ENCODE peak calls at places on chromosomes 6 and 20, in nine cellular contexts. H is choroid plexus epithelial cell, N is heart right ventricle, Y is fibroblast of mammary gland, Z is cardiac fibroblast, A is astrocyte of the spinal cord, X is brain microvascular endothelial cell, F is AG10803, B is fibroblast of pulmonary artery. C is an unnamed sample.

GRCh38 chr6:81515562-81516453 is 236.7 kb downstream of the TENT5A start:
- DNase-seq in A (no peak), X (no peak), B (peak), N (no peak), F (peak), H (peak), Z (peak), Y (peak), C (peak)

GRCh38 chr6:143176090-143177021 is 115.7 kb downstream of the AIG1 start:
- DNase-seq in Y (peak), Z (peak), X (peak), A (peak), N (no peak), H (peak), B (peak), F (peak), C (peak)

GRCh38 chr6:55016261-55016660 is 158.1 kb upstream of the HCRTR2 start:
- DNase-seq in B (no peak), Y (no peak), Z (no peak), X (no peak), H (no peak), A (no peak), N (no peak), F (no peak), C (no peak)

GRCh38 chr20:57514273-57514751 is 10.6 kb downstream of the CTCFL start:
- DNase-seq in N (peak), B (peak), A (peak), X (peak), F (peak), Y (peak), H (peak), Z (peak), C (peak)

GRCh38 chr6:33276864-33277662 is at the start of gene B3GALT4:
- DNase-seq in Y (peak), H (peak), N (peak), F (peak), Z (peak), B (peak), X (peak), A (peak), C (peak)

GRCh38 chr6:1736346-1737105 is 126.8 kb downstream of the FOXC1 start:
- DNase-seq in H (no peak), Z (no peak), X (no peak), A (no peak), Y (no peak), F (no peak), B (no peak), N (no peak), C (no peak)

GRCh38 chr20:18188446-18188845 is 50.8 kb downstream of the KAT14 start:
- DNase-seq in Y (peak), A (no peak), X (no peak), Z (peak), F (peak), B (no peak), H (peak), N (peak), C (peak)

GRCh38 chr6:33880104-33880678 is 76.4 kb upstream of the MLN start:
- DNase-seq in H (no peak), A (no peak), Y (no peak), F (no peak), B (no peak), X (no peak), Z (no peak), N (no peak), C (no peak)

GRCh38 chr6:24777227-24777626 is 2.5 kb downstream of the GMNN start:
- DNase-seq in A (no peak), B (no peak), H (no peak), Y (peak), F (no peak), Z (no peak), N (no peak), X (no peak), C (peak)

GRCh38 chr6:65819152-65819551 is 112.1 kb upstream of the EYS start:
- DNase-seq in H (no peak), B (no peak), Y (no peak), X (no peak), Z (no peak), A (no peak), F (no peak), N (no peak), C (no peak)

GRCh38 chr20:58710481-58711265 is 18.1 kb downstream of the NPEPL1 start:
- DNase-seq in B (no peak), Z (no peak), H (no peak), A (no peak), X (no peak), F (no peak), N (no peak), Y (no peak), C (no peak)

GRCh38 chr6:144248470-144249301 is 36.4 kb upstream of the UTRN start:
- DNase-seq in A (peak), X (peak), F (peak), B (peak), N (no peak), Y (peak), Z (peak), H (peak), C (peak)

GRCh38 chr20:25325073-25325472 is 65.6 kb downstream of the ABHD12 start:
- DNase-seq in F (no peak), A (no peak), N (no peak), B (no peak), H (no peak), Z (no peak), Y (no peak), X (no peak), C (no peak)

GRCh38 chr6:166736606-166737005 is 109.6 kb upstream of the RPS6KA2 start:
- DNase-seq in Y (peak), X (peak), Z (peak), A (peak), H (peak), F (no peak), B (peak), N (no peak), C (peak)

GRCh38 chr6:26743941-26744699 is 84.6 kb upstream of the ZNF322 start:
- DNase-seq in B (no peak), N (no peak), Z (no peak), A (no peak), F (no peak), X (peak), Y (no peak), H (no peak), C (peak)

GRCh38 chr6:148750826-148751225 is 4.0 kb downstream of the UST start:
- DNase-seq in F (peak), H (peak), Z (peak), B (peak), A (peak), Y (peak), N (no peak), X (no peak), C (no peak)

GRCh38 chr20:37305079-37305478 is 15.6 kb downstream of the MANBAL start:
- DNase-seq in Y (no peak), Z (no peak), F (no peak), N (no peak), A (no peak), B (no peak), H (no peak), X (no peak), C (no peak)
- TF ChIP-seq CTCF in Y (no peak), Z (no peak), F (no peak), N (no peak), A (no peak), B (no peak), H (no peak), X (no peak), C (no peak)

GRCh38 chr6:31658158-31658688 is 2.4 kb downstream of the C6orf47 start:
- DNase-seq in X (no peak), N (no peak), H (no peak), Y (no peak), B (no peak), F (no peak), Z (no peak), A (no peak), C (no peak)
- H3K4me3 ChIP-seq in X (no peak), N (no peak), H (no peak), Y (no peak), B (no peak), F (no peak), Z (no peak), A (no peak), C (no peak)

DNA sequence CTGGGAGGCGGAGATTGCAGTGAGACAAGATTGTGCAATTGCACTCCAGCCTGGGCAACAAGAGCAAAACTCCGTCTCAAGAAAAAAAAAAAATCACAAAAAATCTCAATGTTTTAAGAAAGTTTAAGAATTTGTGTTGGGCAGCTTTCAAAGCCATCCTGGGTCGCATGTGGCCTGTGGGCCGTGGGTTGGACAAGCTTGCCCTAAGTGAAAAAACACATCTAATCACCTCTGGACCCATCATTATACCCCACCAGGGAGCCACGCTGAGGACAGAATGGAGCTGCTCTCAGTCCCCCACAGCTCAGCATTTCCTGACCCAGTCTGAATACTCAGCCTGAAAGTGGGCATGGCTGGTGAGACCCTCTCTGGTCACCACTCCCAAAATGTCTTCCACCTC is 129.3 kb downstream of the PRND start:
- DNase-seq in F (no peak), H (no peak), N (no peak), Y (no peak), X (no peak), B (no peak), Z (no peak), A (no peak), C (no peak)
- TF ChIP-seq CTCF in F (no peak), H (no peak), N (no peak), Y (no peak), X (no peak), B (no peak), Z (no peak), A (no peak), C (no peak)

GRCh38 chr6:53803081-53803860 is 8.5 kb downstream of the LRRC1 start:
- DNase-seq in N (no peak), A (peak), Z (no peak), F (peak), X (peak), B (no peak), Y (no peak), H (peak), C (peak)
- H3K4me3 ChIP-seq in N (no peak), A (no peak), Z (no peak), F (no peak), X (no peak), B (no peak), Y (no peak), H (no peak), C (no peak)

GRCh38 chr6:20400476-20401402 is 940 bp upstream of the E2F3 start:
- DNase-seq in Z (peak), X (peak), A (peak), F (peak), B (peak), N (peak), Y (peak), H (peak), C (peak)
- TF ChIP-seq CTCF in Z (peak), X (peak), A (peak), F (peak), B (peak), N (peak), Y (peak), H (peak), C (peak)

GRCh38 chr6:130411481-130411880 is 45.7 kb downstream of the TMEM200A start:
- DNase-seq in Y (no peak), F (no peak), X (no peak), H (no peak), B (no peak), N (no peak), A (no peak), Z (no peak), C (no peak)

GRCh38 chr6:130405549-130405948 is 39.7 kb downstream of the TMEM200A start:
- DNase-seq in N (no peak), B (no peak), Y (no peak), H (no peak), X (no peak), A (no peak), Z (no peak), F (no peak), C (no peak)

GRCh38 chr6:130412556-130413290 is 46.9 kb downstream of the TMEM200A start:
- DNase-seq in Z (peak), F (peak), Y (peak), N (no peak), H (peak), B (peak), X (no peak), A (no peak), C (peak)

GRCh38 chr6:130406935-130407532 is 41.2 kb downstream of the TMEM200A start:
- DNase-seq in B (no peak), X (no peak), Z (no peak), A (no peak), N (no peak), F (peak), Y (peak), H (no peak), C (peak)

DNA sequence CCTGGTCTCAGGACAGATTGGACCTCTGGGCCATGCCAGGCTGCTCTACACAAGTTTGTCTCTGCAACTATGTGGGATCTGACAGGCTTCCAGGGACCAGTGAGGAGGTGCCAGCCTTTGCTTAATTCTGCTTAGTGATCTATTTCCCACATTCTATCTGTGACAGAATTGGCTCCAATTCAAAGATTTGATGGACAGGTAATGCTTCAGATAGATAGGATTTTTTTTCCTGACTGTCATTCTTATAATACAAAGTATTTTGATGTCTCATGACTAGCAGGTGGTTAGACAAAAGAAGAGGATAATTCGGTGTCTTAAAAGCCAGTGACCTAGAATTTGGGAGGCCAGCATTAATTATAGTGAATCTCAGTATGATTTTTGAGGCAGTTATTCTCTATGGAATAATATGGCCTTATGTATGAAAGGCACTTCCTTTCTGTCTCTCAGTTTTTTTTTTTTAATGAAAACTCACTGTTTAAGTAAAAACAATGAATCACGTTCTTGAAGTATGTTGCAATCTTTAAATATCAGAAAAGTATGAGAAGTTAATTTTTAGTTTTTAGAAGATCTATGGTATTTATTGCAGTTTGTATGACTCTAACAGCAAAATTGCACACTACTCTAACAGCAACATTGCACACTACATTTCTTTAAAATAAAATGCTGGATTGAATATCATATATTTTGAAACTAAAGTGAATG is 43.7 kb downstream of the TMEM200A start:
- DNase-seq in F (peak), H (peak), A (no peak), B (peak), Z (peak), Y (peak), N (no peak), X (no peak), C (no peak)
- H3K4me3 ChIP-seq in F (no peak), H (no peak), A (no peak), B (no peak), Z (no peak), Y (no peak), N (no peak), X (no peak), C (no peak)

GRCh38 chr6:97059473-97059872 is 134.9 kb downstream of the KLHL32 start:
- DNase-seq in Z (peak), A (peak), F (peak), H (peak), Y (peak), X (peak), B (peak), N (no peak), C (peak)
- TF ChIP-seq CTCF in Z (peak), A (peak), F (peak), H (peak), Y (peak), X (peak), B (peak), N (peak), C (peak)

GRCh38 chr6:56542367-56543331 is 100.0 kb downstream of the DST start:
- DNase-seq in X (peak), N (peak), F (peak), Z (peak), Y (peak), H (peak), A (peak), B (peak), C (peak)
- H3K4me3 ChIP-seq in X (peak), N (peak), F (peak), Z (peak), Y (peak), H (peak), A (peak), B (peak), C (peak)

GRCh38 chr6:35498407-35499045 is 1.6 kb upstream of the TEAD3 start:
- DNase-seq in Z (no peak), A (no peak), F (no peak), Y (no peak), X (no peak), H (no peak), B (no peak), N (no peak), C (no peak)

GRCh38 chr6:35495258-35496035 is 1.4 kb downstream of the TEAD3 start:
- DNase-seq in N (no peak), A (no peak), Y (no peak), Z (no peak), B (no peak), H (no peak), X (no peak), F (peak), C (peak)

GRCh38 chr6:35496036-35496850 is 636 bp downstream of the TEAD3 start:
- DNase-seq in X (no peak), Z (no peak), B (no peak), Y (no peak), H (no peak), N (peak), F (peak), A (peak), C (peak)

GRCh38 chr6:35497571-35498406 is 910 bp upstream of the TEAD3 start:
- DNase-seq in N (peak), Y (peak), X (peak), B (peak), A (peak), F (peak), H (peak), Z (peak), C (peak)

GRCh38 chr6:35496851-35497570 is at the start of gene TEAD3:
- DNase-seq in F (peak), Y (peak), H (peak), N (peak), Z (peak), X (peak), A (peak), B (peak), C (peak)
- TF ChIP-seq CTCF in F (no peak), Y (no peak), H (peak), N (peak), Z (no peak), X (no peak), A (peak), B (no peak), C (no peak)

GRCh38 chr6:36442671-36443497 is at the start of the genes KCTD20 and PXT1:
- DNase-seq in N (peak), H (peak), A (peak), X (peak), Z (peak), B (peak), F (peak), Y (peak), C (peak)

GRCh38 chr6:36443951-36444428 is 1.2 kb downstream of the KCTD20 start:
- DNase-seq in F (no peak), X (no peak), Z (peak), H (peak), A (peak), B (peak), Y (no peak), N (no peak), C (peak)

GRCh38 chr6:36442083-36442670 is 477 bp downstream of the PXT1 start:
- DNase-seq in A (no peak), H (no peak), F (no peak), Z (no peak), B (no peak), N (no peak), X (no peak), Y (no peak), C (no peak)

GRCh38 chr6:36444470-36444869 is 1.7 kb downstream of the KCTD20 start:
- DNase-seq in Y (peak), F (peak), N (no peak), Z (peak), X (peak), H (peak), A (peak), B (peak), C (no peak)

DNA sequence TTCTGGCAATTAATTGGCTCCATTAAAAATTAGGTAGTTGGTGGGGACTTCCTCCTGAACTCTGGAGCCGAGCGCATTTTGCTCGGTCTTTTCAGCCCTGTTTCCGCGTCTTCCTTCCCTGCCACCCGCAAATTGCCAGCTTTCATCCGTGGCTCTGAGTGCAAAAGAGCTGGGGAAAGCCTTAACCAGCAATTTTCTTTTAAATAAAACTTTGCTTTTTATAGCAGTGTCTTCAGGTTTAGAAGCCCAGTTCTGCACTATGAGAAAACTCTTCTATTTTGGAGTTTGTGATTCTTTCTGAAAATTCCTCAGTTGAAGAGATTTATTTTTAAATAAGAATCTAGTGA is 671 bp downstream of the KCTD20 start:
- DNase-seq in Y (no peak), A (peak), Z (no peak), B (no peak), F (no peak), H (peak), N (no peak), X (no peak), C (no peak)
- H3K4me3 ChIP-seq in Y (peak), A (peak), Z (peak), B (peak), F (peak), H (peak), N (peak), X (peak), C (peak)

C was measured in foreskin fibroblast.